ENCODE peak calls at places on chromosomes 13 and 19, in eight cellular contexts. O is uterus, F is A549, M is GM12892, X is spleen, A is H1, J is IMR-90, G is adrenal gland. U is an unnamed sample.

GRCh38 chr13:113110048-113110851 is 4.7 kb downstream of the F7 start:
- DNase-seq in J (no peak), X (peak; percentile 59), F (no peak), G (no peak), O (no peak), A (no peak), M (no peak), U (no peak)

GRCh38 chr13:68176486-68176885 is 946.4 kb upstream of the PCDH9 start:
- DNase-seq in X (no peak), J (peak; percentile 36), O (no peak), F (no peak), A (no peak), M (no peak), G (peak; percentile 8), U (no peak)

GRCh38 chr13:97282705-97283104 is 60.6 kb downstream of the MBNL2 start:
- DNase-seq in X (no peak), J (no peak), F (no peak), A (no peak), G (no peak), M (no peak), O (no peak), U (no peak)

GRCh38 chr13:76759877-76760276 is 126.3 kb downstream of the KCTD12 start:
- DNase-seq in A (no peak), O (no peak), X (no peak), G (no peak), F (no peak), M (no peak), J (peak; percentile 18), U (no peak)

GRCh38 chr19:6373813-6374108 is 1.2 kb downstream of the ALKBH7 start:
- DNase-seq in J (no peak), O (no peak), F (no peak), G (no peak), A (no peak), M (no peak), X (no peak), U (no peak)

GRCh38 chr19:50258918-50259372 is 55.5 kb downstream of the MYH14 start:
- DNase-seq in F (peak; percentile 42), A (peak; percentile 95), G (peak; percentile 10), X (no peak), O (no peak), J (no peak), M (no peak), U (no peak)

GRCh38 chr13:79682164-79682563 is 201.2 kb downstream of the NDFIP2 start:
- DNase-seq in F (no peak), J (no peak), O (no peak), X (no peak), M (no peak), A (no peak), G (no peak), U (no peak)

GRCh38 chr13:98672947-98673545 is 79.4 kb downstream of the SLC15A1 start:
- DNase-seq in M (peak; percentile 40), A (peak; percentile 76), G (peak; percentile 77), J (peak; percentile 75), F (peak; percentile 75), X (peak; percentile 85), O (peak; percentile 70), U (peak; percentile 55)

GRCh38 chr13:78339927-78340326 is 263.4 kb downstream of the POU4F1 start:
- DNase-seq in O (no peak), A (no peak), M (no peak), G (no peak), J (no peak), X (no peak), F (no peak), U (no peak)

GRCh38 chr13:36819064-36819810 is at the start of gene RFXAP:
- DNase-seq in J (peak; percentile 81), M (peak; percentile 79), X (peak; percentile 98), A (peak; percentile 96), G (peak; percentile 92), O (peak; percentile 86), F (peak; percentile 55), U (peak; percentile 92)
- TF ChIP-seq POLR2A in J (no peak), M (peak; percentile 63), X (peak; percentile 55), A (no peak), G (peak; percentile 48), O (peak; percentile 77), F (peak; percentile 54), U (peak; percentile 79)

GRCh38 chr19:36379510-36379819 is 464 bp upstream of the ZFP14 start:
- DNase-seq in F (no peak), M (no peak), A (no peak), X (no peak), G (no peak), J (no peak), O (no peak), U (no peak)

GRCh38 chr19:36377541-36378178 is 1.3 kb downstream of the ZFP14 start:
- DNase-seq in F (no peak), O (no peak), A (no peak), M (no peak), G (no peak), J (no peak), X (no peak), U (no peak)

GRCh38 chr19:36373638-36374156 is 5.3 kb downstream of the ZFP14 start:
- DNase-seq in M (no peak), A (no peak), X (no peak), G (no peak), F (no peak), J (no peak), O (no peak), U (no peak)

GRCh38 chr19:36378625-36379509 is at the start of gene ZFP14:
- DNase-seq in A (peak; percentile 91), O (peak; percentile 91), M (peak; percentile 98), J (peak; percentile 91), X (peak; percentile 98), F (peak; percentile 100), G (peak; percentile 95), U (peak; percentile 92)
- TF ChIP-seq POLR2A in A (peak; percentile 55), O (peak; percentile 72), M (no peak), J (no peak), X (peak; percentile 86), F (peak; percentile 80), G (peak; percentile 84), U (peak; percentile 40)

GRCh38 chr13:91349992-91350911 is 2.8 kb downstream of the MIR17HG start:
- DNase-seq in G (no peak), F (no peak), A (no peak), O (no peak), J (no peak), X (no peak), M (no peak), U (peak; percentile 12)
- TF ChIP-seq POLR2A in G (no peak), F (no peak), A (peak; percentile 62), O (no peak), J (no peak), X (no peak), M (no peak), U (no peak)

DNA sequence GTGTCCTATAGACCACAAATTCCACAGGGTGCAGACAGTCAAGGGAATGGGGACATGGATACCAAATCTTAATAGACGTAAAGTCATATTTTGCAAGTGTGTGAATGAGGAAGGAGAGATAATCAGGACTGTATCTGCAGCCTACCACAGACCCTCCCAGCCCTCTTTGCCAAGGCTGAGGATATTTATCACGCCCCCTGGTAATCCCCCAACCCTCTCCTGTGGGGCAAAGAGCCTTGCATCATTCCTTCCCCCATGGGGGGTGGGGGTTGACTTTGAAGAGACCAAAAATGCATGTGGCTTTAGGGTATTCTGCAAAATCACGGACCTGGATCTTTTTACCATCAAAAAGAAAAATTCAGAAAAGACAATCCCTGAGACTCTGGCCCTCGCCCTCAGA is 39.1 kb upstream of the IGFL1 start:
- DNase-seq in X (no peak), F (no peak), G (no peak), J (no peak), O (no peak), M (no peak), A (no peak), U (no peak)
- TF ChIP-seq POLR2A in X (no peak), F (no peak), G (no peak), J (no peak), O (no peak), M (no peak), A (no peak), U (no peak)

DNA sequence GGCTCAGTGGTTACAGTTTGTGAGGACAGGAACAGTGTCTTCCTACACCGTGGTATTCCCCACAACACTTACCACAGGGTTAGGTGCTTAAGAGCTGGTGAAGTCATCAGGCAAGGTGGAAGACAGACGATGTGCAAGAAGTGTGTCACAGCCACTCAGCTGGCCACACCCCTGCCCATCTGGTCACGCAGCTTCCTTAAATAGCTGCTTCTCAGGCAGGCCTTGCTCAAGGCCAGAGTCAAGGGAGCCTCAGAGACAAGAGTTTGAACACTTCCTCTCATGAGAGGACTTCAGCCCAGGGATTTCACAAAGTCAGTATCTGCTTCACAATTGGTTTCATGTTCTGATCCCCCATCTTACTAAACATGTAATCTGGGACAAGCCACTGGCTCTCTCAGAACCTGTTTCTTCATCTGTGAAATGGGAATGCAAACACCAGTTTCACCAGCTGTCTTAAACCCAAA is 80.3 kb upstream of the FRY start:
- DNase-seq in A (no peak), M (peak; percentile 31), O (no peak), F (no peak), J (peak; percentile 70), X (peak; percentile 91), G (peak; percentile 65), U (no peak)
- TF ChIP-seq POLR2A in A (no peak), M (peak; percentile 59), O (no peak), F (no peak), J (no peak), X (no peak), G (no peak), U (no peak)

DNA sequence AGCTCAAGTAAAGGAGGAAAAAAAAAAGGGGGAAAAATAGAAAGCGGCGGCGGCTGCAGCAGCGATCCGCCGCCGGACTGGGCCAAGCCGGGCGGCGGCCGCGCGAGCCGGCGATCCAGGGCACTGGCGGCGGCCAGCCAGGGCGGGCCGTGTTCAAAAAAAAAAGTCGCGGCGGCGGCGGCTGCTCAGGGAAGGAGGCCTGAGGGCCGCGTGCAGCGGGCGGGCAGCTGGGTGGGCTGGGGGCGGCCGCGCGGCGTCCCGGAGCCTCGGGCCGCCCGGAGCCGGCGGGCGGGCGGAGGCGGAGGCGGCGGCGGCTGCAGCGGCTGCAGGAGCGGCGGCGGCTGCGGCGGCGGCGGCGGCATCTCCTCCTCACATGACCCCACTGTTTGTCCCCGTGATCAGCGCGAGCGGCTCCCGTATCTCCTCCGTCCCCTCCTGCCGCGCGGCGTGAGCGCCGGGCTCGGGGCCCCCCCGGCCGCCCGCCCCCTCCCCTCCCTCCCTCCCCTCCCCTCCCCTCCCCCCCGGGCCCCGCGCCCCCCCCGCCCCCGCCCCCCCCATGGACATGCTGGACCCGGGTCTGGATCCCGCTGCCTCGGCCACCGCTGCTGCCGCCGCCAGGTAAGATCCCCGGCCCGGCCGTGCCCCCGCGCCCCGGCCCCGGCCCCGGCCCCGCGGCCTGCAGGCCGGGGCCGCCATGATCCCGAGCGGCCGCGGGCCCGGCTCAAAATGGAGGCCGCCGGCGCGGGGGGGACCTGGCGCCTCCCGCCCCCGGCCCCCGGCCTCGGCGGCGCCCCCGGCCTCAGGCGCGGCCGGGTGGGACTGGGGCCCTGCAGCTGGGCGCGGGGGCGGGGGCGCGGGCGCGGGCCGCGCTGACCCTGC is at the start of gene USF2:
- DNase-seq in J (peak; percentile 61), O (peak; percentile 69), A (no peak), X (peak; percentile 94), M (peak; percentile 69), F (peak; percentile 97), G (peak; percentile 88), U (peak; percentile 84)
- TF ChIP-seq POLR2A in J (no peak), O (no peak), A (no peak), X (no peak), M (no peak), F (peak; percentile 48), G (peak; percentile 66), U (no peak)

U was measured in erythroblast.